ENCODE peak calls at places on chromosomes 13 and 19, in four cellular contexts. T is GM23338, C is K562, I is neural progenitor cell. F is an unnamed sample. For H3K79me2, the result is how much of the 10 kb centered on the place peaks cover.

GRCh38 chr13:110593430-110594130 is 21.8 kb upstream of the NAXD start:
- DNase-seq in T (peak), C (peak), I (peak), F (peak)

GRCh38 chr19:58353717-58354477 is 605 bp upstream of the A1BG start:
- DNase-seq in T (no peak), C (no peak), I (no peak), F (no peak)

GRCh38 chr19:38679839-38680238 is 32.4 kb downstream of the ACTN4 start:
- DNase-seq in T (no peak), C (no peak), I (no peak), F (no peak)

GRCh38 chr19:14366529-14366928 is 14.7 kb upstream of the ADGRE5 start:
- DNase-seq in T (peak), C (peak), I (peak), F (peak)

GRCh38 chr13:35953537-35954206 is 177.5 kb downstream of the DCLK1 start:
- DNase-seq in T (peak), C (peak), I (peak), F (peak)

GRCh38 chr13:98722958-98723357 is 29.5 kb downstream of the SLC15A1 start:
- DNase-seq in T (no peak), C (no peak), I (no peak), F (no peak)

GRCh38 chr13:59111711-59112110 is 1052.0 kb downstream of the DIAPH3 start:
- DNase-seq in T (no peak), C (no peak), I (no peak), F (no peak)

GRCh38 chr13:30857636-30858035 is 48.4 kb upstream of the MEDAG start:
- DNase-seq in T (no peak), C (no peak), I (no peak), F (no peak)

GRCh38 chr19:33393286-33394005 is 19.9 kb downstream of the CEBPG start:
- DNase-seq in T (no peak), C (no peak), I (peak), F (no peak)

DNA sequence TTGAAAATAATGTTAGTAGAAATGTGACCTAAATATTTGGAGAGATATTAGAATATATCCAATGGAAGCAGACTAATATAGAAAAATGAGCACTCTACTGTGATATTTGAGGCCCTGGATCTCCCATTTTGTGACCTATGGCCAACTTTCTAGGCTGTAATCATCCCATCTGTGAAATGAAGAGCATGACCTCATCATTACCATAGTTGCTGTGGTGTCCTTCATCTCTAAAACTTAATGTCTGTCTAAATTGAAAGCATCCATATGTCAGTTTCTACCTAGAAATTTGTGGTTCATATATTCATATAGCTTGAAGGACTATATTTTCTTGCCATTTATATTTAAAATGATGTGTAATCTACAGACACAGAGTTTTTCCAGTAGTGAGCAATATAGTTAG is 41.6 kb downstream of the PAN3 start:
- DNase-seq in T (no peak), C (no peak), I (no peak), F (no peak)
- H3K79me2 ChIP-seq in T (under half), C (under half), I (under half), F (under half)

GRCh38 chr19:45863840-45864628 is at the start of gene FOXA3:
- DNase-seq in T (peak), C (peak), I (peak), F (no peak)

GRCh38 chr19:45864629-45865082 is 530 bp downstream of the FOXA3 start:
- DNase-seq in T (no peak), C (no peak), I (no peak), F (no peak)

GRCh38 chr19:45863335-45863839 is 440 bp upstream of the SYMPK start:
- DNase-seq in T (no peak), C (no peak), I (no peak), F (no peak)

GRCh38 chr19:45862271-45862563 is 730 bp downstream of the SYMPK start:
- DNase-seq in T (no peak), C (no peak), I (no peak), F (no peak)

GRCh38 chr19:45862564-45863334 is at the start of gene SYMPK:
- DNase-seq in T (peak), C (peak), I (peak), F (peak)
- TF ChIP-seq CTCF in T (no peak), C (no peak), I (peak), F (no peak)

DNA sequence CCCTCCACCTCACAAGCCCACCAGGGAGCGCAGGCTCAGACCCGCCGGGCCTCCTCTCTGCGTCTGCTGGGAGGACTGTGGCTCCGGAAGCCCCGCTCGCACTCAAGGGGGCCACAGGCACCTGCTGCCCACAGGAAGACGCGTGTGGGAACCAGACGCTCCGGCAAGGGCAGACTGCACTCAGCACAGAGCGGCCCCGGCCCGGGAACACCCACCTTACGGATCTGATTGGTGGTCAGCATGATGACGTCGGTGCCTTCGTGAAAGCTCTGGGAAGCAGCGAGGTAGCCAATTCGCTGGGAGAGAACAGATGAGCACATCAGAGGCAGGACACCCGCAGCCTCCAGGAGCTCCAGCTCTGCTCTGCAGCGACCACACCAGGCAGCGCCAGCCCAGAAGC is 14.6 kb downstream of the AP3D1 start:
- DNase-seq in T (no peak), C (no peak), I (no peak), F (no peak)
- H3K79me2 ChIP-seq in T (half or more), C (under half), I (half or more), F (half or more)

GRCh38 chr13:43787998-43788397 is 1.2 kb upstream of the ENOX1 start:
- DNase-seq in T (peak), C (no peak), I (peak), F (peak)
- TF ChIP-seq CTCF in T (peak), C (peak), I (peak), F (peak)

DNA sequence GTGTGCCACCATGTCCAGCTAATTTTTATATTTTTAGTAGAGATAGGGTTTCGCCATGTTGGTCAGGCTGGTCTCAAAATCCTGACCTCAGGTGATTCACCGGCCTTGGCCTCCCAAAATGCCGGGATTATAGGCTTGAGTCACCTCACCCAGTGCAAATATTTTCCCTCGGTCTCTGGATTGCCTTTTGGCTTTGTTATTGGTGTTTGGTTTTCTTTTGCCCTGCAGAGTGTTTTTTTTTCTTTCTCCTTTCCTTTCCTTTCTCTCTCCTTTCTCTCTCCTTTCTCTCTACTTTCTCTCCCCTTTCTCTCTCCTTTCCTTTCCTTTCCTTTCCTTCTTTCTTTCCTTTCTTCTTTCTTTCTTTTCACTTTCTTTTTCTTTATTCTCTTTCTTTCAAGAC is 33.2 kb downstream of the KDM4B start:
- DNase-seq in T (no peak), C (no peak), I (no peak), F (peak)
- H3K79me2 ChIP-seq in T (half or more), C (half or more), I (half or more), F (under half)

GRCh38 chr19:13101590-13102415 is 855 bp downstream of the LYL1 start:
- DNase-seq in T (no peak), C (no peak), I (no peak), F (no peak)

GRCh38 chr19:13102416-13102665 is 317 bp downstream of the LYL1 start:
- DNase-seq in T (no peak), C (no peak), I (no peak), F (no peak)

GRCh38 chr19:13100031-13100588 is 2.5 kb downstream of the LYL1 start:
- DNase-seq in T (no peak), C (no peak), I (no peak), F (no peak)

GRCh38 chr19:13099073-13099999 is 3.3 kb downstream of the LYL1 start:
- DNase-seq in T (peak), C (peak), I (peak), F (no peak)

GRCh38 chr19:13100871-13101589 is 1.6 kb downstream of the LYL1 start:
- DNase-seq in T (peak), C (peak), I (no peak), F (no peak)
- TF ChIP-seq CTCF in T (peak), C (peak), I (peak), F (peak)

DNA sequence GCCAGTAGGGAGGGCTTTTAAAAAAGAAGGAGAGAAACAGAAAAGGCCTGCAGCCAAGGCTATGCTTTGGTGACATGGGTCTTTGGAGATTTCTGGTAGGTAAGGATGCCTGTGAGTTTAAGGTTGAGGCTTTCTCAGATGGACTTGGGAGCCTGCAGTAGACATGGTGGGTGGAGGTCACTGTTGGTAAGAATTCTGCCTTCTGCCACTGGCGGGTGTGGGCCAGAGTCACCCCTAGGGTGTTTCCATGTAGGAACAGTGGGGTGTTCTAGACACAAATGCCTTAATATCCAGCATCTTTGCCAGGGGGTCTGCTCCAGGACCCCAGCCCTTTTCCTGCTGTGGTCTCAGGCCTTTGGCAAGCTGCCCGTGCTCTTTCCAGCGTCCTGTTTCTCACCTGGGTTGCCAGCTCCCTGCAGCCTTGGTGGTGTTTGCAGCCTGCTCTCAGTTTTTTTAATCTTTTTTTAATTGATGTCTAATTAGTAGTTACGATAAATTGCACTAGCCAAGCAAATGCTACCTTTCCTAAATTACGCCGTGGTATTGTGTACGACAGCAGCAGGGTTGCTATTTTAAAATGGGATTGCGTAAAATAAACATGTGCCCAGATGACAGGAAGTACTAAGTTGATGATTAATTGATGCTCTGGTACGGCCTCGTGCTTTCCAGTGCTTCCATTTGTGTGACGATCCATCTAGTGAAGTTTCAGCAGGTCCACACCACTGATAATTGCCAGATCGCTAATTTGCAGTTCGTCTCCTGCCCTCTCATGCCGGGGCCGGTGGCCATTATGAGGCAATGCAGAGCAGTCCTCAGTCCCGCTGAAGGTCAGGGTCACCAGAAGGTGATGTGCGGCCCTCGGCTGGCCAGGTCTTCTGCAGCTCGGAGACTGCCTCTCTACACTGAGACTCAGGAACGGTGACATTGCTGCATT is 35.3 kb upstream of the NPAS1 start:
- DNase-seq in T (no peak), C (no peak), I (no peak), F (no peak)
- H3K79me2 ChIP-seq in T (under half), C (under half), I (under half), F (under half)